ENCODE peak calls at places on chromosomes 11 and 22, in five cellular contexts. G is mucosa of gallbladder; W is NCI-H460; Z is left ventricle myocardium inferior; H is effector memory CD4-positive, alpha-beta T cell. O is an unnamed sample.

GRCh38 chr11:31884080-31884479 is 73.0 kb upstream of the PAX6 start:
- DNase-seq in G (no peak), W (no peak), Z (no peak), H (no peak), O (no peak)

GRCh38 chr22:49718396-49718795 is 109.3 kb downstream of the BRD1 start:
- DNase-seq in G (no peak), W (no peak), Z (no peak), H (no peak), O (no peak)

GRCh38 chr11:2558861-2559526 is 114.2 kb downstream of the KCNQ1 start:
- DNase-seq in G (no peak), W (no peak), Z (no peak), H (no peak), O (no peak)

GRCh38 chr11:121762820-121763219 is 310.1 kb upstream of the SORL1-AS1 start:
- DNase-seq in G (no peak), W (no peak), Z (peak), H (no peak), O (no peak)

GRCh38 chr11:125275905-125276634 is 111.5 kb downstream of the PKNOX2 start:
- DNase-seq in G (no peak), W (no peak), Z (no peak), H (no peak), O (no peak)

GRCh38 chr22:49193348-49193747 is 634.3 kb downstream of the BRD1 start:
- DNase-seq in G (no peak), W (no peak), Z (peak), H (no peak), O (no peak)

GRCh38 chr11:74683279-74683871 is 47.9 kb downstream of the CHRDL2 start:
- DNase-seq in G (no peak), W (no peak), Z (peak), H (no peak), O (no peak)

GRCh38 chr22:46829140-46829891 is 66.9 kb downstream of the TBC1D22A start:
- DNase-seq in G (peak), W (no peak), Z (no peak), H (no peak), O (no peak)

GRCh38 chr22:46902998-46903916 is 140.8 kb downstream of the TBC1D22A start:
- DNase-seq in G (no peak), W (no peak), Z (no peak), H (no peak), O (no peak)

GRCh38 chr11:70456921-70457532 is 58.7 kb downstream of the CTTN start:
- DNase-seq in G (no peak), W (peak), Z (no peak), H (no peak), O (no peak)

GRCh38 chr11:7677801-7678201 is 4.5 kb upstream of the CYB5R2 start:
- DNase-seq in G (no peak), W (no peak), Z (no peak), H (no peak), O (no peak)

GRCh38 chr22:49754674-49755590 is 72.7 kb downstream of the BRD1 start:
- DNase-seq in G (no peak), W (no peak), Z (no peak), H (no peak), O (no peak)

GRCh38 chr11:44680982-44681597 is 45.7 kb upstream of the TSPAN18 start:
- DNase-seq in G (no peak), W (no peak), Z (no peak), H (peak), O (peak)

GRCh38 chr11:45156731-45157130 is 10.3 kb downstream of the PRDM11 start:
- DNase-seq in G (no peak), W (no peak), Z (no peak), H (no peak), O (no peak)

GRCh38 chr22:46843691-46844297 is 81.3 kb downstream of the TBC1D22A start:
- DNase-seq in G (no peak), W (no peak), Z (no peak), H (no peak), O (no peak)

GRCh38 chr22:35399114-35399677 is 744 bp upstream of the MCM5 start:
- DNase-seq in G (no peak), W (no peak), Z (no peak), H (no peak), O (no peak)

GRCh38 chr11:45556851-45557707 is 108.3 kb downstream of the CHST1 start:
- DNase-seq in G (no peak), W (no peak), Z (no peak), H (no peak), O (no peak)

GRCh38 chr11:368414-369335 is 624 bp upstream of the B4GALNT4 start:
- DNase-seq in G (no peak), W (no peak), Z (peak), H (no peak), O (no peak)

GRCh38 chr11:8603696-8604077 is 9.7 kb upstream of the STK33 start:
- DNase-seq in G (no peak), W (no peak), Z (no peak), H (no peak), O (no peak)

GRCh38 chr11:98835336-98835735 is 185.4 kb upstream of the CNTN5 start:
- DNase-seq in G (no peak), W (peak), Z (no peak), H (no peak), O (no peak)

GRCh38 chr11:125952973-125953372 is 7.1 kb downstream of the VSIG10L2 start:
- DNase-seq in G (peak), W (no peak), Z (peak), H (no peak), O (no peak)

GRCh38 chr11:44818110-44818509 is 91.3 kb downstream of the TSPAN18 start:
- DNase-seq in G (no peak), W (no peak), Z (no peak), H (no peak), O (no peak)

GRCh38 chr11:47907499-47907898 is 59.3 kb upstream of the NUP160 start:
- DNase-seq in G (no peak), W (no peak), Z (no peak), H (no peak), O (no peak)

O was measured in activated T-helper 9 cell treated with anti-CD3 and anti-CD28 coated beads, Interleukin-2, amount 50 U/mL, for 16 hours.